ENCODE peak calls at places on chromosomes 16 and 17, in six cellular contexts. M is stimulated activated CD8-positive, alpha-beta memory T cell treated with anti-CD3 and anti-CD28 coated beads, Interleukin-4, amount 100 ng/mL, for 1 hour; V is GF-D8; W is left colon; B is PC-3; N is cardiac fibroblast. X is an unnamed sample.

GRCh38 chr17:72580321-72581127 is 459.7 kb downstream of the SOX9 start:
- DNase-seq in M (no peak), V (no peak), W (peak), B (peak), N (no peak), X (no peak)

GRCh38 chr17:76824103-76824502 is 44.1 kb upstream of the MGAT5B start:
- DNase-seq in M (no peak), V (no peak), W (no peak), B (no peak), N (no peak), X (no peak)

GRCh38 chr16:55239723-55240122 is 84.3 kb upstream of the IRX6 start:
- DNase-seq in M (no peak), V (no peak), W (no peak), B (no peak), N (no peak), X (no peak)

GRCh38 chr16:28538733-28539596 is at the start of gene NUPR1:
- DNase-seq in M (no peak), V (no peak), W (peak), B (peak), N (peak), X (no peak)

GRCh38 chr16:49020436-49020835 is 261.2 kb downstream of the CBLN1 start:
- DNase-seq in M (no peak), V (no peak), W (no peak), B (no peak), N (no peak), X (no peak)

GRCh38 chr17:50893183-50893993 is 27.2 kb upstream of the TOB1 start:
- DNase-seq in M (no peak), V (no peak), W (peak), B (peak), N (peak), X (no peak)

GRCh38 chr17:4900231-4901107 is 1.1 kb downstream of the C17orf107 start:
- DNase-seq in M (no peak), V (no peak), W (peak), B (no peak), N (no peak), X (no peak)

GRCh38 chr16:88541831-88542230 is 28.4 kb upstream of the ZC3H18 start:
- DNase-seq in M (no peak), V (no peak), W (no peak), B (no peak), N (no peak), X (no peak)

GRCh38 chr17:34675605-34676004 is 96.2 kb downstream of the TMEM132E start:
- DNase-seq in M (no peak), V (no peak), W (no peak), B (no peak), N (no peak), X (no peak)

GRCh38 chr17:58969156-58969555 is 137.5 kb downstream of the TRIM37 start:
- DNase-seq in M (no peak), V (no peak), W (no peak), B (no peak), N (no peak), X (no peak)